ENCODE peak calls at places on chromosomes 5 and 9, in six cellular contexts. Z is amniotic stem cell; R is stimulated activated CD8-positive, alpha-beta memory T cell treated with anti-CD3 and anti-CD28 coated beads, Interleukin-4, amount 100 ng/mL, for 1 hour; E is stimulated activated CD4-positive, alpha-beta T cell treated with anti-CD3 and anti-CD28 coated beads, TNF-alpha, amount 100 ng/mL, for 48 hours; A is naive thymus-derived CD8-positive, alpha-beta T cell; U is posterior vena cava. W is an unnamed sample.

GRCh38 chr5:179700401-179700918 is 1.7 kb downstream of the CANX start:
- DNase-seq in Z (no peak), R (no peak), E (no peak), A (no peak), U (peak), W (no peak)

GRCh38 chr5:81241001-81241400 is 7.9 kb downstream of the CKMT2 start:
- DNase-seq in Z (no peak), R (no peak), E (no peak), A (no peak), U (no peak), W (no peak)

GRCh38 chr9:92616199-92617129 is 53.5 kb downstream of the IPPK start:
- DNase-seq in Z (no peak), R (no peak), E (no peak), A (no peak), U (peak), W (peak)

GRCh38 chr5:56088967-56089829 is 94.4 kb upstream of the IL6ST start:
- DNase-seq in Z (no peak), R (no peak), E (no peak), A (no peak), U (no peak), W (no peak)

GRCh38 chr5:54753034-54753433 is 232.4 kb downstream of the ESM1 start:
- DNase-seq in Z (peak), R (no peak), E (no peak), A (no peak), U (no peak), W (no peak)

GRCh38 chr5:43168175-43168574 is 23.9 kb upstream of the NIM1K start:
- DNase-seq in Z (no peak), R (no peak), E (no peak), A (no peak), U (no peak), W (no peak)

GRCh38 chr5:181217805-181218065 is 5.3 kb upstream of the TRIM41 start:
- DNase-seq in Z (no peak), R (no peak), E (no peak), A (peak), U (peak), W (no peak)

GRCh38 chr9:113261917-113262671 is 13.3 kb downstream of the CDC26 start:
- DNase-seq in Z (no peak), R (no peak), E (no peak), A (no peak), U (no peak), W (no peak)

GRCh38 chr5:55402199-55402598 is 94.4 kb downstream of the MTREX start:
- DNase-seq in Z (no peak), R (no peak), E (no peak), A (no peak), U (no peak), W (no peak)

GRCh38 chr5:40762716-40763115 is 7.0 kb upstream of the TTC33 start:
- DNase-seq in Z (no peak), R (no peak), E (no peak), A (no peak), U (no peak), W (no peak)

GRCh38 chr9:111992523-111992922 is 95.9 kb downstream of the UGCG start:
- DNase-seq in Z (peak), R (no peak), E (no peak), A (no peak), U (no peak), W (no peak)

GRCh38 chr5:168879929-168880328 is 300.8 kb upstream of the PANK3 start:
- DNase-seq in Z (no peak), R (no peak), E (no peak), A (no peak), U (no peak), W (no peak)

GRCh38 chr5:135462304-135462703 is 10.2 kb upstream of the TIFAB start:
- DNase-seq in Z (no peak), R (no peak), E (peak), A (peak), U (peak), W (peak)

GRCh38 chr5:127660048-127660733 is 11.3 kb downstream of the CTXN3 start:
- DNase-seq in Z (no peak), R (no peak), E (no peak), A (no peak), U (no peak), W (no peak)

GRCh38 chr5:42230839-42231238 is 192.4 kb upstream of the GHR start:
- DNase-seq in Z (no peak), R (no peak), E (no peak), A (no peak), U (no peak), W (peak)

GRCh38 chr5:128736567-128736966 is 198.5 kb upstream of the FBN2 start:
- DNase-seq in Z (no peak), R (no peak), E (no peak), A (no peak), U (no peak), W (no peak)

GRCh38 chr9:136762915-136763648 is 1.2 kb downstream of the LCN15 start:
- DNase-seq in Z (no peak), R (no peak), E (peak), A (peak), U (peak), W (no peak)

GRCh38 chr5:116574682-116575634 is at the start of gene SEMA6A:
- DNase-seq in Z (peak), R (no peak), E (peak), A (no peak), U (peak), W (peak)

GRCh38 chr9:89225587-89225986 is 47.0 kb upstream of the SHC3 start:
- DNase-seq in Z (no peak), R (no peak), E (no peak), A (no peak), U (no peak), W (no peak)

GRCh38 chr5:93433422-93433821 is 147.6 kb downstream of the NR2F1-AS1 start:
- DNase-seq in Z (no peak), R (no peak), E (no peak), A (no peak), U (no peak), W (no peak)

W was measured in mesenteric fat pad.